ENCODE peak calls at places on chromosome 20, in six cellular contexts. S is CD8-positive, alpha-beta memory T cell; M is body of pancreas; X is upper lobe of right lung; T is lower lobe of right lung; L is hepatocyte. U is an unnamed sample.
A peak's percentile ranks its signal among the peaks of the same experiment; 100 is the strongest.

GRCh38 chr20:59837623-59838394 is 95.6 kb downstream of the SYCP2 start:
- DNase-seq in L (no peak), S (no peak), M (no peak), X (no peak), T (no peak), U (no peak)

GRCh38 chr20:64104667-64105451 is 2.5 kb downstream of the NPBWR2 start:
- DNase-seq in S (no peak), X (peak; percentile 52), T (peak; percentile 32), M (peak; percentile 8), L (no peak), U (no peak)

GRCh38 chr20:54794110-54794509 is 318.7 kb downstream of the DOK5 start:
- DNase-seq in L (no peak), S (no peak), X (no peak), M (no peak), T (no peak), U (no peak)

GRCh38 chr20:1332749-1333300 is 3.9 kb upstream of the SDCBP2 start:
- DNase-seq in L (no peak), M (no peak), S (no peak), X (no peak), T (no peak), U (peak; percentile 1)

GRCh38 chr20:32451682-32452461 is 93.7 kb downstream of the ASXL1 start:
- DNase-seq in L (no peak), M (peak; percentile 20), T (peak; percentile 43), S (peak; percentile 47), X (peak; percentile 51), U (peak; percentile 70)

GRCh38 chr20:31841928-31842327 is 3.5 kb downstream of the FOXS1 start:
- DNase-seq in M (peak; percentile 20), L (peak; percentile 55), T (no peak), S (no peak), X (no peak), U (no peak)

GRCh38 chr20:23311932-23312331 is 38.7 kb upstream of the NXT1 start:
- DNase-seq in T (no peak), X (no peak), L (no peak), S (no peak), M (no peak), U (no peak)

GRCh38 chr20:11373391-11373790 is 544.3 kb upstream of the BTBD3 start:
- DNase-seq in T (no peak), S (no peak), M (peak; percentile 11), L (peak; percentile 16), X (no peak), U (no peak)

GRCh38 chr20:43948455-43948854 is 33.8 kb downstream of the TOX2 start:
- DNase-seq in M (no peak), S (no peak), L (no peak), T (no peak), X (no peak), U (no peak)

GRCh38 chr20:21361266-21361665 is 36.1 kb downstream of the NKX2-4 start:
- DNase-seq in S (no peak), X (no peak), L (no peak), T (no peak), M (no peak), U (no peak)

GRCh38 chr20:51237790-51238189 is 214.9 kb upstream of the KCNG1 start:
- DNase-seq in T (no peak), S (no peak), M (no peak), X (no peak), L (no peak), U (no peak)

GRCh38 chr20:6686171-6686570 is 81.3 kb upstream of the BMP2 start:
- DNase-seq in X (no peak), M (no peak), T (no peak), S (no peak), L (no peak), U (no peak)

GRCh38 chr20:36279362-36279761 is 26.8 kb upstream of the DLGAP4 start:
- DNase-seq in S (no peak), T (no peak), M (no peak), L (no peak), X (no peak), U (no peak)

GRCh38 chr20:62768234-62768814 is 27.9 kb upstream of the MRGBP start:
- DNase-seq in S (no peak), M (no peak), L (no peak), T (peak; percentile 28), X (no peak), U (peak; percentile 79)

GRCh38 chr20:11833825-11834224 is 83.9 kb upstream of the BTBD3 start:
- DNase-seq in M (no peak), S (no peak), T (no peak), L (no peak), X (no peak), U (no peak)

GRCh38 chr20:32282461-32282860 is 5.0 kb downstream of the KIF3B start:
- DNase-seq in T (no peak), X (no peak), L (no peak), S (no peak), M (peak; percentile 90), U (no peak)

GRCh38 chr20:9202440-9203080 is 133.7 kb downstream of the PLCB4 start:
- DNase-seq in L (peak; percentile 16), X (no peak), S (no peak), M (no peak), T (no peak), U (no peak)

GRCh38 chr20:59123677-59124060 is 40.0 kb upstream of the ZNF831 start:
- DNase-seq in X (no peak), L (no peak), M (no peak), T (no peak), S (no peak), U (no peak)

GRCh38 chr20:58880994-58881752 is 28.7 kb downstream of the GNAS start:
- DNase-seq in L (no peak), M (no peak), X (no peak), T (no peak), S (no peak), U (no peak)

GRCh38 chr20:32982617-32983458 is 21.4 kb downstream of the SUN5 start:
- DNase-seq in M (peak; percentile 53), L (peak; percentile 53), X (peak; percentile 45), T (no peak), S (peak; percentile 41), U (no peak)

GRCh38 chr20:51624157-51624731 is 81.7 kb upstream of the NFATC2 start:
- DNase-seq in S (peak; percentile 63), X (peak; percentile 68), M (peak; percentile 44), L (peak; percentile 73), T (peak; percentile 60), U (peak; percentile 89)

GRCh38 chr20:1291191-1291741 is 25.2 kb downstream of the SNPH start:
- DNase-seq in T (no peak), S (no peak), L (peak; percentile 19), M (no peak), X (no peak), U (no peak)

GRCh38 chr20:52457826-52458225 is 266.2 kb upstream of the ZFP64 start:
- DNase-seq in X (no peak), S (no peak), L (peak; percentile 32), M (no peak), T (no peak), U (no peak)

GRCh38 chr20:46348972-46349741 is 40.9 kb upstream of the CDH22 start:
- DNase-seq in S (no peak), T (peak; percentile 67), L (peak; percentile 77), X (no peak), M (peak; percentile 66), U (peak; percentile 94)

GRCh38 chr20:37295001-37295400 is 5.5 kb downstream of the MANBAL start:
- DNase-seq in L (peak; percentile 85), X (no peak), M (no peak), S (no peak), T (no peak), U (no peak)

GRCh38 chr20:51174536-51174935 is 151.6 kb upstream of the KCNG1 start:
- DNase-seq in L (no peak), X (no peak), S (no peak), T (no peak), M (no peak), U (no peak)

GRCh38 chr20:32971703-32972161 is 32.5 kb downstream of the SUN5 start:
- DNase-seq in S (no peak), L (no peak), T (no peak), X (no peak), M (no peak), U (peak; percentile 51)

GRCh38 chr20:36573798-36574277 is 441 bp downstream of the TGIF2 start:
- DNase-seq in S (peak; percentile 67), T (peak; percentile 68), X (peak; percentile 78), L (no peak), M (peak; percentile 23), U (no peak)

GRCh38 chr20:60718743-60719142 is 533.3 kb upstream of the CDH4 start:
- DNase-seq in L (no peak), M (no peak), T (no peak), S (no peak), X (no peak), U (peak; percentile 61)

DNA sequence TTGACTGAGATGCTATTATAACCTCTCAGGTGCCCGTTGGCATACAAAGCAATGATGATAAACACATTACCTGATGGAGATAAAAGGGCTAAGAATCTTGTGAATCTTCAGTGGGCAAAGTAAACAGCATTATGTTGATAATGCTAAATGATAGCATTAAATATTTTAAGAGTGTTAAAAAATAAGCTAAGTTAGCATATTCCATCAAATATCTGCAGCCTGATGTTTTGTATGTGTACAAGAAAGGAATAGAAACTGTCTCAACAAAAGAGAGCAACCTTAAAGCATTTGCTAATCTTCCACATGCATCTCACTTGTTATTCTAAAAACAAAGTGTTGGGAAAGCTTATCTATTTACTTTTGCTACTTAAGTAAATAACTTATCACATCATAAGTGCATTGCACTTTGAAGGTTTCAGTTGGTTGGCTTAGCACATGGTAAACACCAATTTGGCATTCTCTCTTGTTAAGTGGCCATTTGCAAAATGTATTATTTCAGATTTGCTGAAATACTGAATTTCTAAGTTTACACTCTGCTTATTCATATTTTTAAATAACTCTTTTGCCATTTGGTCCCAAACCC is 151.6 kb downstream of the SYNDIG1 start:
- DNase-seq in S (no peak), T (no peak), M (no peak), X (no peak), L (no peak), U (no peak)
- H3K27me3 ChIP-seq in S (no peaks in the 10 kb centered on the region), T (peaks cover 14% of the 10 kb centered on the region), M (no peaks in the 10 kb centered on the region), X (no peaks in the 10 kb centered on the region), L (no peaks in the 10 kb centered on the region), U (no peaks in the 10 kb centered on the region)

GRCh38 chr20:34615477-34615876 is 57.0 kb downstream of the MAP1LC3A start:
- DNase-seq in L (no peak), M (no peak), X (no peak), S (no peak), T (no peak), U (no peak)
- H3K27me3 ChIP-seq in L (no peaks in the 10 kb centered on the region), M (no peaks in the 10 kb centered on the region), X (no peaks in the 10 kb centered on the region), S (no peaks in the 10 kb centered on the region), T (no peaks in the 10 kb centered on the region), U (no peaks in the 10 kb centered on the region)

GRCh38 chr20:25081730-25082497 is at the start of gene VSX1:
- DNase-seq in S (no peak), M (no peak), X (no peak), T (no peak), L (no peak), U (peak; percentile 78)
- H3K27me3 ChIP-seq in S (peaks cover 62% of the 10 kb centered on the region), M (peaks cover 33% of the 10 kb centered on the region), X (peaks cover 92% of the 10 kb centered on the region), T (peaks cover 99% of the 10 kb centered on the region), L (peaks cover 98% of the 10 kb centered on the region), U (peaks cover 90% of the 10 kb centered on the region)

DNA sequence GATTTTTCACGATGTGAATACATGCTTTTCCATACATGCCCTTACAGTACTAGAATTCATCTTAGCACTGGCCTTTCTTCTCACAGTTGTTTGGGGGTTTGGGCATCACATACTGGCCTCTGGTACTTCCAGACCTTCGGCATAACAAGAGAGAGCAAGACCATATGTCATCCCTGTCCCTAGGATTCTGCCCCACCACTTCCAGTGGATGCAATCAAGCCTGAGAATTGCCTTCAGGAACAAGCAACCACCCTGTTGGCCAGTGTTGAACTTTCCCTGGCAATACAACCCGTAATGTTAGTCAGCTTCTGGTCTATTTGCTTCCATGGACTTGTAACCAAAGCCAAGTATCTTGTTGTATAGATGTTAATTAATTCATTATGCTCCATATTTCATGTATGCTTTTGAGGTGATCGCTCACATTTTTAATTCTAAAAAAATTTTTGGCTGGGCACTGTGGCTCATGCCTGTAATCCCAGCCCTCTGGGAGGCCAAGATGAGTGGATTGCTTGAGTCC is 15.4 kb upstream of the SLPI start:
- DNase-seq in M (no peak), S (no peak), T (no peak), L (no peak), X (no peak), U (no peak)
- H3K27me3 ChIP-seq in M (no peaks in the 10 kb centered on the region), S (no peaks in the 10 kb centered on the region), T (no peaks in the 10 kb centered on the region), L (no peaks in the 10 kb centered on the region), X (no peaks in the 10 kb centered on the region), U (no peaks in the 10 kb centered on the region)

U was measured in H7.